ENCODE peak calls at places on chromosomes 6 and 20, in seven cellular contexts. H, B, F, P, U, V and M are unnamed samples. For H3K4me1, the result is how much of the 10 kb centered on the place peaks cover.

GRCh38 chr6:52839124-52840055 is 1.2 kb downstream of the GSTA5 start:
- DNase-seq in V (peak), H (peak), U (peak), F (peak), P (peak), B (peak), M (peak)

GRCh38 chr6:165774903-165775608 is 112.0 kb upstream of the PDE10A start:
- DNase-seq in H (no peak), F (no peak), P (peak), V (peak), B (no peak), U (no peak), M (peak)

GRCh38 chr6:119350202-119351004 is 842 bp upstream of the MAN1A1 start:
- DNase-seq in U (no peak), H (peak), F (no peak), B (peak), P (peak), V (peak), M (peak)

GRCh38 chr20:33687370-33687915 is 1.3 kb upstream of the E2F1 start:
- DNase-seq in F (no peak), H (no peak), V (no peak), U (no peak), P (peak), B (no peak), M (no peak)

GRCh38 chr6:131728296-131728939 is 17.6 kb upstream of the CTAGE9 start:
- DNase-seq in P (peak), H (no peak), V (no peak), U (no peak), F (no peak), B (peak), M (no peak)

GRCh38 chr6:28618889-28619555 is 93.3 kb downstream of the GPX5 start:
- DNase-seq in V (no peak), U (no peak), H (peak), F (no peak), P (no peak), B (no peak), M (peak)

GRCh38 chr20:536426-537012 is 7.1 kb downstream of the CSNK2A1 start:
- DNase-seq in V (no peak), B (no peak), P (no peak), H (no peak), F (no peak), U (no peak), M (no peak)

GRCh38 chr20:34222208-34222607 is 19.0 kb upstream of the ASIP start:
- DNase-seq in V (peak), F (no peak), B (peak), U (no peak), H (no peak), P (peak), M (no peak)

GRCh38 chr20:63568986-63569949 is 4.8 kb downstream of the HELZ2 start:
- DNase-seq in P (no peak), H (no peak), B (no peak), U (no peak), F (no peak), V (no peak), M (no peak)
- H3K4me2 ChIP-seq in P (no peak), H (no peak), B (no peak), U (no peak), F (no peak), V (no peak), M (no peak)

DNA sequence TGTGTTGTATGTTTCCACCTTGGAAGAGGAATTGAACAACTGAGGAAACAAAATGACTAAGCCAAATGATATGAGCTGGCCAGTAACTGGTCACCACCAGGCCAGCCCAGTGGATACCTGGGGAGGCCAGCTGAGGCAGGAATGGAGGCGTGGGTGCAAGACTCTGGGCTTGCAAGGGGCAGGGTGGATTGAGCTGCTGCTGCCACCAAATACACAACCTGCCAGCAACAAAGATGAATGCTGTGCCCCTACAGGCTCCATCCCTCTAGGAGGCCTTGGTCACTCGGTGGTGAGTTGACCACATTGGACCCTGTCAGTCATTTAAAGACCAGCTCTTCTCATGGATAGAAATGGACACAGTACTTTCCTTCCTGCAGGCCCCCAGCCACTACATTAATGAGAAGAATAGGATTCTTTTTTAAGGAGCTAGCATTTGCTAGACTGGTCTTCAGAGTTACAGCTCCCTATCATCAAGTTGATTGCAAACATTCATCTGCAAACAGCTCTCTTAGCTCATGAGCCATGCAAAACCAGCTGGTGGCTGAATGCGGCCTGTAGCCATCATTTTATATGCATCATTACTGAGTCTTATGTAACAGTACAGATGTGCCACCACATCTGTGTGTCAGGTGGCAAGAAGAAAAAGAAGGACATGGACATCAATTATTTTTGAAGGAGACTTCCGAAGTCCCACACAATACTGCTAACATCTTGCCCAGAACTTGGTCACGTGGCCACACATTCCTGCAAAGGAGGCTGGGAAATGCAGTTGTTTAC is 26.3 kb upstream of the SLC22A3 start:
- DNase-seq in F (no peak), P (no peak), H (no peak), B (no peak), U (no peak), V (no peak), M (no peak)
- H3K4me1 ChIP-seq in F (under half), P (under half), H (under half), B (under half), U (under half), V (under half), M (under half)

GRCh38 chr20:25173886-25174308 is 21.6 kb upstream of the ENTPD6 start:
- DNase-seq in P (no peak), V (no peak), U (no peak), F (no peak), B (no peak), H (no peak), M (no peak)
- H2BK120ac ChIP-seq in P (no peak), V (no peak), U (no peak), F (no peak), B (no peak), H (no peak), M (no peak)

GRCh38 chr6:7554533-7555275 is 13.2 kb downstream of the DSP start:
- DNase-seq in F (no peak), U (no peak), B (no peak), V (no peak), P (no peak), H (no peak), M (no peak)
- H3K4me2 ChIP-seq in F (no peak), U (no peak), B (no peak), V (no peak), P (no peak), H (no peak), M (no peak)